ENCODE peak calls at places on chromosome 19, in five cellular contexts. M, N, O, B and K are unnamed samples.

GRCh38 chr19:11382898-11383705 is 1.0 kb downstream of the EPOR start:
- DNase-seq in M (no peak), N (peak; percentile 57), O (peak; percentile 78), B (peak; percentile 63), K (no peak)

GRCh38 chr19:1389033-1389940 is 5.6 kb downstream of the NDUFS7 start:
- DNase-seq in M (no peak), N (no peak), O (no peak), B (no peak), K (no peak)

GRCh38 chr19:46068345-46069258 is 27.8 kb upstream of the IGFL4 start:
- DNase-seq in M (no peak), N (no peak), O (no peak), B (no peak), K (no peak)

GRCh38 chr19:47469419-47469700 is 2.3 kb downstream of the SLC8A2 start:
- DNase-seq in M (no peak), N (no peak), O (no peak), B (no peak), K (no peak)

GRCh38 chr19:54440641-54441040 is 8.4 kb upstream of the LENG8 start:
- DNase-seq in M (no peak), N (no peak), O (no peak), B (peak; percentile 56), K (no peak)

GRCh38 chr19:42606660-42607351 is 12.1 kb upstream of the CEACAM8 start:
- DNase-seq in M (no peak), N (peak; percentile 80), O (peak; percentile 43), B (peak; percentile 96), K (no peak)

GRCh38 chr19:18304194-18304495 is 18.7 kb downstream of the LSM4 start:
- DNase-seq in M (no peak), N (no peak), O (peak; percentile 52), B (peak; percentile 69), K (no peak)

GRCh38 chr19:52217576-52217975 is 27.7 kb downstream of the PPP2R1A start:
- DNase-seq in M (no peak), N (no peak), O (no peak), B (no peak), K (no peak)

GRCh38 chr19:47310819-47311218 is 1.2 kb downstream of the C5AR1 start:
- DNase-seq in M (no peak), N (peak; percentile 28), O (peak; percentile 72), B (peak; percentile 38), K (no peak)

GRCh38 chr19:10568444-10568825 is 344 bp downstream of the CDKN2D start:
- DNase-seq in M (no peak), N (no peak), O (peak; percentile 59), B (peak; percentile 60), K (no peak)

GRCh38 chr19:18594824-18595373 is 6.3 kb downstream of the REX1BD start:
- DNase-seq in M (no peak), N (no peak), O (no peak), B (no peak), K (no peak)

GRCh38 chr19:51366050-51366998 is at the start of gene ETFB:
- DNase-seq in M (peak; percentile 98), N (peak; percentile 99), O (peak; percentile 98), B (peak; percentile 100), K (peak; percentile 99)

GRCh38 chr19:18074192-18074591 is 12.5 kb downstream of the IL12RB1 start:
- DNase-seq in M (no peak), N (no peak), O (no peak), B (no peak), K (no peak)

GRCh38 chr19:10998045-10998533 is 37.3 kb downstream of the SMARCA4 start:
- DNase-seq in M (peak; percentile 19), N (peak; percentile 88), O (peak; percentile 70), B (no peak), K (no peak)

GRCh38 chr19:3029070-3029923 is at the start of gene TLE2:
- DNase-seq in M (no peak), N (no peak), O (no peak), B (peak; percentile 51), K (no peak)

GRCh38 chr19:18093439-18094161 is 4.0 kb upstream of the MAST3 start:
- DNase-seq in M (no peak), N (peak; percentile 62), O (no peak), B (no peak), K (no peak)

GRCh38 chr19:1649706-1650626 is 2.4 kb downstream of the TCF3 start:
- DNase-seq in M (no peak), N (no peak), O (peak; percentile 19), B (no peak), K (no peak)

GRCh38 chr19:18287836-18288772 is 6.7 kb upstream of the JUND start:
- DNase-seq in M (no peak), N (no peak), O (no peak), B (no peak), K (no peak)

GRCh38 chr19:10817291-10818038 is 18.5 kb downstream of the TMED1 start:
- DNase-seq in M (peak; percentile 73), N (peak; percentile 61), O (no peak), B (no peak), K (peak; percentile 88)

GRCh38 chr19:48739835-48740704 is at the start of gene RASIP1:
- DNase-seq in M (no peak), N (no peak), O (peak; percentile 79), B (peak; percentile 65), K (no peak)

GRCh38 chr19:17633700-17634099 is 54.5 kb downstream of the UNC13A start:
- DNase-seq in M (no peak), N (no peak), O (no peak), B (no peak), K (no peak)

GRCh38 chr19:49224856-49225255 is 67.3 kb downstream of the TRPM4 start:
- DNase-seq in M (no peak), N (peak; percentile 58), O (peak; percentile 62), B (peak; percentile 66), K (no peak)

GRCh38 chr19:45613926-45614725 is 12.1 kb upstream of the GPR4 start:
- DNase-seq in M (no peak), N (no peak), O (no peak), B (peak; percentile 70), K (no peak)

GRCh38 chr19:27738569-27739193 is 1474.3 kb downstream of the UQCRFS1 start:
- DNase-seq in M (no peak), N (no peak), O (no peak), B (no peak), K (no peak)

GRCh38 chr19:10975374-10976036 is 14.7 kb downstream of the SMARCA4 start:
- DNase-seq in M (no peak), N (peak; percentile 74), O (no peak), B (peak; percentile 44), K (no peak)

GRCh38 chr19:35123573-35123972 is 8.0 kb downstream of the FXYD3 start:
- DNase-seq in M (peak; percentile 65), N (no peak), O (peak; percentile 81), B (peak; percentile 81), K (no peak)

GRCh38 chr19:35122687-35123551 is 7.3 kb downstream of the FXYD3 start:
- DNase-seq in M (no peak), N (no peak), O (no peak), B (no peak), K (no peak)

GRCh38 chr19:35125746-35126623 is 8.9 kb downstream of the LGI4 start:
- DNase-seq in M (no peak), N (no peak), O (no peak), B (no peak), K (no peak)

GRCh38 chr19:35125270-35125717 is 9.6 kb downstream of the LGI4 start:
- DNase-seq in M (no peak), N (no peak), O (no peak), B (no peak), K (no peak)

DNA sequence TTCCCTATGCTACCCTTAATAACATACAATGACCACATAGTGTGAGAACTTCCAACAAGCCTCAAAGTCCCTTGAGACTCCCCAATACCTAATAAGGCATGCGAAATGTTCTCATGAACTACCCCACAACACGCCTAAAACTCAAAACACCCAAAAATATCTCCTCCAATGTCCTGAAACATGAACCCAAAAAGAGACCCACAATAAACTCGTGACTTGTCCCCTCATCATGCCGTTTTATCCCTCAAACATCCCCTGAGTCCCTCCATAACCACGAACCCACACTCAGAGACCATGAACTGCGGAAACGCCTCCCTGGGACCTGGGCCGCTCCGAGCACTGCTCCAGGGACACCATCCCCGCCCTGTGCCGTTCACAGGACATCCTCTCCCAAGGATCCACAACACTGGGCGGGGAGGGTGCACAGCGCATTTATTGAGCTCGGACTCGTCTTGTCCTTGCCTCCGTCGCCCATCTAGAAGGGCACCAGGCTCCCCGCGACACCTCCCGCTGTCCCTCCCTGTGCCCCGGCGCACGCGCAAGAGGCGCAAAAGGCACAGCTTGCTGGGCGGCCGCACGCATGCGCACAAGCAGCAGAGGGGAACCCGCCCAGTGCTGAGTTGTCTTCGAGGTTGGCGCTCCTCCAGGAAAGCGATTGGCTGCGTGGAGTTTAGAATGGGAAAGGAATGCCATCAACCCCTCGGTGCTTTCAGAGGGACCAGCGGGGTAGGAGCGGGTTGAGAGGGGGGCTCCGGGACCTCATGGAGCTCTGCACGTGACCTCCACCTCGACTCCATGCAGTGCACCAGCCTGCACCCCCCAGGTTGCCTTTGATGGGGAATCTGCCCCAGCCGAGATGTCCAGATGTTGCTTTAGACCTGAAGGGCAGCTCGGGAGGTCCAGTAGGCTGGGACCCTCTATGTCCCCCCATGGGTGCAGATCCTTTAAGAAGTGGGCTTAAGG is 8.8 kb downstream of the FXYD3 start:
- DNase-seq in M (peak; percentile 93), N (peak; percentile 92), O (peak; percentile 96), B (peak; percentile 98), K (peak; percentile 96)
- TF ChIP-seq POLR2A in M (peak; percentile 99), N (peak; percentile 78), O (peak; percentile 86), B (peak; percentile 78), K (no peak)

GRCh38 chr19:31337007-31337914 is 12.0 kb downstream of the TSHZ3 start:
- DNase-seq in M (no peak), N (no peak), O (no peak), B (no peak), K (no peak)

GRCh38 chr19:31334101-31334848 is 15.0 kb downstream of the TSHZ3 start:
- DNase-seq in M (no peak), N (no peak), O (no peak), B (no peak), K (no peak)

GRCh38 chr19:31334849-31335624 is 14.2 kb downstream of the TSHZ3 start:
- DNase-seq in M (no peak), N (no peak), O (no peak), B (no peak), K (no peak)

GRCh38 chr19:31338069-31338767 is 11.0 kb downstream of the TSHZ3 start:
- DNase-seq in M (no peak), N (peak; percentile 78), O (peak; percentile 47), B (peak; percentile 30), K (no peak)

DNA sequence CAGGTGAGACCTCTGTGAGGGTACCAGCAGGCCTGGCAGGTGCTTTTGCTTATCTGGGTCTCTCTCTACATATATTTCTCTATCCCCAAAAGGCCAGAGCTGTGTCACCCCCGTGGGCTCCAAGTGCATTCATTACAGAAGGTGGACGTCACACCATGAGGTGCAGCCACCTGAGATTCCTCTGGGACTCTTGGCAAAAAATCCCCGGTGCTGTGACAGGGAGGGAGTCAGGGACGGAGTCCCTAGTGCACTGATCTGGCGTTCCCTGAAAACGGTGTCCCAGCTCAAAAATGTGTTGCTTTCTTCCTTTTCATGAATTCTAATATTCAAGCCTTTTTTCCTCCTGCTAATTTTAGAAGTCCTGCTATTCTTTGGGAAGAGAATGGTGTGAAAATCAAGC is 13.5 kb downstream of the TSHZ3 start:
- DNase-seq in M (no peak), N (no peak), O (no peak), B (no peak), K (no peak)
- H3K27ac ChIP-seq in M (no peak overlapping the region), N (no peak overlapping the region), O (no peak overlapping the region), B (no peak overlapping the region), K (no peak overlapping the region)

GRCh38 chr19:5821521-5822180 is 16.8 kb downstream of the NRTN start:
- DNase-seq in M (no peak), N (no peak), O (no peak), B (no peak), K (no peak)
- TF ChIP-seq POLR2A in M (no peak), N (no peak), O (no peak), B (no peak), K (no peak)

GRCh38 chr19:38726761-38727301 is 17.4 kb downstream of the CAPN12 start:
- DNase-seq in M (no peak), N (no peak), O (peak; percentile 42), B (no peak), K (no peak)
- H3K27ac ChIP-seq in M (no peak overlapping the region), N (peak overlapping the region; percentile 76), O (no peak overlapping the region), B (no peak overlapping the region), K (no peak overlapping the region)